ENCODE peak calls at places on chromosomes 3 and 15, in ten cellular contexts. One of them, this sample, is unnamed.

GRCh38 chr3:67819447-67819846 is 165.0 kb upstream of the SUCLG2 start:
- DNase-seq in AG04450: no peak
- DNase-seq in neural progenitor cell: peak; percentile 33
- DNase-seq in A549: peak; percentile 4
- DNase-seq in uterus: no peak
- DNase-seq in fibroblast of lung: no peak
- DNase-seq in H9: peak; percentile 38
- DNase-seq in left lung: no peak
- DNase-seq in thoracic aorta: no peak
- DNase-seq in pancreas: no peak
- DNase-seq in this sample: no peak

GRCh38 chr15:80856809-80857377 is 77.7 kb downstream of the CEMIP start:
- DNase-seq in thoracic aorta: no peak
- DNase-seq in pancreas: peak; percentile 75
- DNase-seq in uterus: peak; percentile 38
- DNase-seq in AG04450: no peak
- DNase-seq in neural progenitor cell: peak; percentile 75
- DNase-seq in A549: peak; percentile 60
- DNase-seq in left lung: peak; percentile 67
- DNase-seq in fibroblast of lung: no peak
- DNase-seq in H9: no peak
- DNase-seq in this sample: no peak

GRCh38 chr3:32454111-32454510 is 48.5 kb downstream of the CMTM6 start:
- DNase-seq in left lung: no peak
- DNase-seq in H9: no peak
- DNase-seq in fibroblast of lung: no peak
- DNase-seq in pancreas: no peak
- DNase-seq in uterus: no peak
- DNase-seq in AG04450: no peak
- DNase-seq in neural progenitor cell: no peak
- DNase-seq in thoracic aorta: no peak
- DNase-seq in A549: no peak
- DNase-seq in this sample: no peak

GRCh38 chr15:75648156-75649000 is 666 bp downstream of the SNX33 start:
- DNase-seq in neural progenitor cell: peak; percentile 88
- DNase-seq in left lung: no peak
- DNase-seq in H9: peak; percentile 69
- DNase-seq in pancreas: peak; percentile 53
- DNase-seq in uterus: peak; percentile 68
- DNase-seq in A549: peak; percentile 48
- DNase-seq in thoracic aorta: no peak
- DNase-seq in fibroblast of lung: peak; percentile 53
- DNase-seq in AG04450: no peak
- DNase-seq in this sample: no peak

GRCh38 chr15:39232512-39232911 is 348.4 kb upstream of the THBS1 start:
- DNase-seq in pancreas: no peak
- DNase-seq in thoracic aorta: no peak
- DNase-seq in uterus: no peak
- DNase-seq in AG04450: peak; percentile 70
- DNase-seq in neural progenitor cell: no peak
- DNase-seq in A549: peak; percentile 6
- DNase-seq in H9: no peak
- DNase-seq in left lung: no peak
- DNase-seq in fibroblast of lung: peak; percentile 66
- DNase-seq in this sample: no peak

GRCh38 chr3:133383175-133383574 is 16.7 kb upstream of the BFSP2 start:
- DNase-seq in left lung: peak; percentile 56
- DNase-seq in H9: no peak
- DNase-seq in fibroblast of lung: no peak
- DNase-seq in A549: no peak
- DNase-seq in thoracic aorta: no peak
- DNase-seq in pancreas: peak; percentile 67
- DNase-seq in neural progenitor cell: no peak
- DNase-seq in AG04450: no peak
- DNase-seq in uterus: no peak
- DNase-seq in this sample: no peak

GRCh38 chr15:31554261-31554660 is 227.6 kb downstream of the KLF13 start:
- DNase-seq in uterus: peak; percentile 47
- DNase-seq in neural progenitor cell: no peak
- DNase-seq in AG04450: peak; percentile 82
- DNase-seq in A549: no peak
- DNase-seq in left lung: peak; percentile 61
- DNase-seq in pancreas: no peak
- DNase-seq in fibroblast of lung: peak; percentile 89
- DNase-seq in thoracic aorta: no peak
- DNase-seq in H9: no peak
- DNase-seq in this sample: no peak

GRCh38 chr3:188656196-188656982 is 502.4 kb downstream of the LPP start:
- DNase-seq in thoracic aorta: no peak
- DNase-seq in A549: no peak
- DNase-seq in uterus: no peak
- DNase-seq in neural progenitor cell: no peak
- DNase-seq in pancreas: no peak
- DNase-seq in H9: no peak
- DNase-seq in fibroblast of lung: no peak
- DNase-seq in left lung: no peak
- DNase-seq in AG04450: no peak
- DNase-seq in this sample: no peak

GRCh38 chr15:64426845-64427465 is 33.4 kb upstream of the ZNF609 start:
- DNase-seq in pancreas: no peak
- DNase-seq in fibroblast of lung: peak; percentile 65
- DNase-seq in AG04450: peak; percentile 13
- DNase-seq in A549: peak; percentile 26
- DNase-seq in uterus: no peak
- DNase-seq in H9: no peak
- DNase-seq in thoracic aorta: no peak
- DNase-seq in neural progenitor cell: peak; percentile 38
- DNase-seq in left lung: no peak
- DNase-seq in this sample: no peak

GRCh38 chr3:102909904-102910303 is 475.1 kb downstream of the ZPLD1 start:
- DNase-seq in pancreas: no peak
- DNase-seq in A549: no peak
- DNase-seq in left lung: no peak
- DNase-seq in H9: no peak
- DNase-seq in uterus: no peak
- DNase-seq in neural progenitor cell: no peak
- DNase-seq in AG04450: no peak
- DNase-seq in fibroblast of lung: no peak
- DNase-seq in thoracic aorta: no peak
- DNase-seq in this sample: no peak

GRCh38 chr3:66740260-66740659 is 239.4 kb upstream of the LRIG1 start:
- DNase-seq in left lung: no peak
- DNase-seq in fibroblast of lung: no peak
- DNase-seq in H9: no peak
- DNase-seq in pancreas: no peak
- DNase-seq in AG04450: no peak
- DNase-seq in uterus: no peak
- DNase-seq in thoracic aorta: no peak
- DNase-seq in neural progenitor cell: no peak
- DNase-seq in A549: no peak
- DNase-seq in this sample: no peak

GRCh38 chr3:134625462-134625861 is 25.4 kb downstream of the KY start:
- DNase-seq in pancreas: no peak
- DNase-seq in AG04450: no peak
- DNase-seq in left lung: no peak
- DNase-seq in thoracic aorta: no peak
- DNase-seq in H9: peak; percentile 5
- DNase-seq in neural progenitor cell: no peak
- DNase-seq in uterus: no peak
- DNase-seq in fibroblast of lung: no peak
- DNase-seq in A549: no peak
- DNase-seq in this sample: peak; percentile 69

GRCh38 chr3:48057521-48057920 is 41.3 kb upstream of the MAP4 start:
- DNase-seq in neural progenitor cell: no peak
- DNase-seq in fibroblast of lung: no peak
- DNase-seq in AG04450: no peak
- DNase-seq in pancreas: no peak
- DNase-seq in H9: no peak
- DNase-seq in left lung: no peak
- DNase-seq in uterus: no peak
- DNase-seq in thoracic aorta: no peak
- DNase-seq in A549: no peak
- DNase-seq in this sample: no peak

GRCh38 chr15:66898656-66899402 is 166.6 kb upstream of the SMAD3 start:
- DNase-seq in left lung: no peak
- DNase-seq in thoracic aorta: no peak
- DNase-seq in pancreas: no peak
- DNase-seq in A549: no peak
- DNase-seq in AG04450: no peak
- DNase-seq in H9: no peak
- DNase-seq in uterus: no peak
- DNase-seq in fibroblast of lung: no peak
- DNase-seq in neural progenitor cell: no peak
- DNase-seq in this sample: no peak

GRCh38 chr15:33706173-33706572 is 262.1 kb upstream of the CHRM5 start:
- DNase-seq in uterus: no peak
- DNase-seq in H9: no peak
- DNase-seq in A549: no peak
- DNase-seq in pancreas: no peak
- DNase-seq in left lung: no peak
- DNase-seq in fibroblast of lung: no peak
- DNase-seq in AG04450: no peak
- DNase-seq in neural progenitor cell: no peak
- DNase-seq in thoracic aorta: no peak
- DNase-seq in this sample: no peak
- H3K27ac ChIP-seq in uterus: no peak overlapping the region
- H3K27ac ChIP-seq in H9: no peak overlapping the region
- H3K27ac ChIP-seq in A549: no peak overlapping the region
- H3K27ac ChIP-seq in pancreas: no peak overlapping the region
- H3K27ac ChIP-seq in left lung: no peak overlapping the region
- H3K27ac ChIP-seq in fibroblast of lung: no peak overlapping the region
- H3K27ac ChIP-seq in AG04450: no peak overlapping the region
- H3K27ac ChIP-seq in neural progenitor cell: no peak overlapping the region
- H3K27ac ChIP-seq in thoracic aorta: no peak overlapping the region
- H3K27ac ChIP-seq in this sample: no peak overlapping the region

GRCh38 chr3:7546219-7546618 is 685.3 kb downstream of the GRM7 start:
- DNase-seq in fibroblast of lung: peak; percentile 40
- DNase-seq in H9: no peak
- DNase-seq in uterus: no peak
- DNase-seq in neural progenitor cell: no peak
- DNase-seq in AG04450: no peak
- DNase-seq in A549: peak; percentile 23
- DNase-seq in left lung: no peak
- DNase-seq in thoracic aorta: no peak
- DNase-seq in pancreas: peak; percentile 9
- DNase-seq in this sample: no peak
- TF ChIP-seq CTCF in fibroblast of lung: no peak
- TF ChIP-seq CTCF in H9: no peak
- TF ChIP-seq CTCF in uterus: no peak
- TF ChIP-seq CTCF in neural progenitor cell: no peak
- TF ChIP-seq CTCF in AG04450: no peak
- TF ChIP-seq CTCF in A549: no peak
- TF ChIP-seq CTCF in left lung: no peak
- TF ChIP-seq CTCF in thoracic aorta: peak; percentile 35
- TF ChIP-seq CTCF in pancreas: no peak
- TF ChIP-seq CTCF in this sample: no peak

GRCh38 chr15:78715439-78715838 is 74.4 kb upstream of the CHRNB4 start:
- DNase-seq in H9: no peak
- DNase-seq in thoracic aorta: no peak
- DNase-seq in pancreas: no peak
- DNase-seq in AG04450: no peak
- DNase-seq in left lung: no peak
- DNase-seq in neural progenitor cell: no peak
- DNase-seq in A549: no peak
- DNase-seq in fibroblast of lung: no peak
- DNase-seq in uterus: no peak
- DNase-seq in this sample: no peak

GRCh38 chr15:78714890-78715289 is 73.9 kb upstream of the CHRNB4 start:
- DNase-seq in pancreas: no peak
- DNase-seq in fibroblast of lung: peak; percentile 15
- DNase-seq in left lung: no peak
- DNase-seq in uterus: no peak
- DNase-seq in neural progenitor cell: no peak
- DNase-seq in AG04450: no peak
- DNase-seq in A549: peak; percentile 79
- DNase-seq in H9: no peak
- DNase-seq in thoracic aorta: no peak
- DNase-seq in this sample: no peak

GRCh38 chr15:78711638-78712037 is 70.6 kb upstream of the CHRNB4 start:
- DNase-seq in neural progenitor cell: no peak
- DNase-seq in H9: no peak
- DNase-seq in fibroblast of lung: no peak
- DNase-seq in pancreas: no peak
- DNase-seq in thoracic aorta: no peak
- DNase-seq in left lung: no peak
- DNase-seq in A549: no peak
- DNase-seq in uterus: no peak
- DNase-seq in AG04450: no peak
- DNase-seq in this sample: no peak

GRCh38 chr15:78715930-78716329 is 74.9 kb upstream of the CHRNB4 start:
- DNase-seq in A549: peak; percentile 68
- DNase-seq in fibroblast of lung: peak; percentile 72
- DNase-seq in H9: no peak
- DNase-seq in neural progenitor cell: no peak
- DNase-seq in thoracic aorta: no peak
- DNase-seq in left lung: no peak
- DNase-seq in uterus: no peak
- DNase-seq in pancreas: no peak
- DNase-seq in AG04450: no peak
- DNase-seq in this sample: no peak

DNA sequence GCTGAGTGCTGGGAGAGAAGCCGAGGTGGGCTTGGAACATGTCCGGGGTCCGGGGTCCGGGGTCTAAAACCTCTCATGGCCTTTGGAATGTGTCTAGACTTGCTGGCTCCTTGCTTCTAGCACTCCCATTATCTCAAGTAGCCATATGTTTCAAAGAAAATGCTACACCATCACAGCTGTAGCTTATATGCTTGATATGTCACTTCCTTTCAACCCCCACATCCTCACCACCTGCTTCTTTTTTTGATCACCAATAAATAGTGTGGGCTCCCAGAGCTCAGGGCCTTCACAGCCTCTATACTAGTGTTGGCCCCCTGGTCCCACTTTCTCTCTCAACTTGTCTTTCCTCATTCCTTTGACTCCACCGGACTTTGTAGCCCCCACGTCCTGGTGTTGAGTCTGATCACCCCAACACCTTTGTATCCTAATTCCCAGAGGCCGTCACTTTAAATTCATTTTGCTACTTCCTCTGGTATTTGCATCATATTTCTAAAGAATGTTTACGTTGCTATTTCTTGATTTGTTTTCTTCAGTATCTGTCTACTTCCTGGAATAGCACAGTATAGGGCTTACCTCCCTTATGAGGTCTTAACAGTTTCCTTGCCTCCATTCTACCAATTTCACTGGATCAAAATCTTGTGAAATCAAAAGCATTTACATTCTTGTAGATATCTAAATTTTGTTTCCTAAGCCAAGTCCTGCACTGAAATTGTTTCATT is 71.9 kb upstream of the CHRNB4 start:
- DNase-seq in neural progenitor cell: no peak
- DNase-seq in thoracic aorta: no peak
- DNase-seq in AG04450: no peak
- DNase-seq in A549: no peak
- DNase-seq in pancreas: no peak
- DNase-seq in H9: no peak
- DNase-seq in fibroblast of lung: no peak
- DNase-seq in uterus: no peak
- DNase-seq in left lung: no peak
- DNase-seq in this sample: no peak
- H3K27ac ChIP-seq in neural progenitor cell: no peak overlapping the region
- H3K27ac ChIP-seq in thoracic aorta: no peak overlapping the region
- H3K27ac ChIP-seq in AG04450: no peak overlapping the region
- H3K27ac ChIP-seq in A549: no peak overlapping the region
- H3K27ac ChIP-seq in pancreas: no peak overlapping the region
- H3K27ac ChIP-seq in H9: no peak overlapping the region
- H3K27ac ChIP-seq in fibroblast of lung: no peak overlapping the region
- H3K27ac ChIP-seq in uterus: no peak overlapping the region
- H3K27ac ChIP-seq in left lung: no peak overlapping the region
- H3K27ac ChIP-seq in this sample: no peak overlapping the region

GRCh38 chr3:141845407-141846049 is 30.9 kb upstream of the ATP1B3 start:
- DNase-seq in pancreas: no peak
- DNase-seq in uterus: no peak
- DNase-seq in left lung: no peak
- DNase-seq in fibroblast of lung: no peak
- DNase-seq in neural progenitor cell: peak; percentile 50
- DNase-seq in thoracic aorta: no peak
- DNase-seq in AG04450: no peak
- DNase-seq in H9: peak; percentile 57
- DNase-seq in A549: no peak
- DNase-seq in this sample: no peak
- TF ChIP-seq CTCF in pancreas: no peak
- TF ChIP-seq CTCF in uterus: no peak
- TF ChIP-seq CTCF in left lung: no peak
- TF ChIP-seq CTCF in fibroblast of lung: no peak
- TF ChIP-seq CTCF in neural progenitor cell: peak; percentile 30
- TF ChIP-seq CTCF in thoracic aorta: no peak
- TF ChIP-seq CTCF in AG04450: no peak
- TF ChIP-seq CTCF in H9: peak; percentile 41
- TF ChIP-seq CTCF in A549: no peak
- TF ChIP-seq CTCF in this sample: no peak